ENCODE peak calls at places on chromosomes 7 and 10, in five cellular contexts. A is WTC11; U is stimulated activated CD4-positive, alpha-beta T cell treated with anti-CD3 and anti-CD28 coated beads, Interleukin-15, amount 100 ng/mL, for 48 hours; V is mesenteric fat pad; Q is endothelial cell. I is an unnamed sample.

GRCh38 chr7:105826143-105826542 is 50.3 kb downstream of the ATXN7L1 start:
- DNase-seq in A (no peak), Q (no peak), V (no peak), U (no peak), I (no peak)

GRCh38 chr10:68346774-68347173 is 14.0 kb upstream of the PBLD start:
- DNase-seq in U (no peak), V (no peak), A (no peak), Q (no peak), I (no peak)

GRCh38 chr7:5679741-5680473 is 101.6 kb downstream of the RNF216 start:
- DNase-seq in U (no peak), A (no peak), Q (no peak), V (no peak), I (peak)

GRCh38 chr7:117127585-117128168 is 174.4 kb downstream of the ST7 start:
- DNase-seq in A (peak), V (no peak), Q (peak), U (peak), I (peak)

GRCh38 chr10:47044741-47045140 is 133.5 kb downstream of the PTPN20 start:
- DNase-seq in V (peak), A (no peak), Q (no peak), U (no peak), I (no peak)

GRCh38 chr7:91557789-91558396 is 293.7 kb downstream of the FZD1 start:
- DNase-seq in V (no peak), A (no peak), U (no peak), Q (no peak), I (no peak)

GRCh38 chr10:6624392-6624791 is 44.3 kb upstream of the PRKCQ start:
- DNase-seq in A (no peak), Q (no peak), V (no peak), U (no peak), I (no peak)

GRCh38 chr7:14424675-14425074 is 435.2 kb upstream of the ETV1 start:
- DNase-seq in A (no peak), Q (no peak), V (no peak), U (no peak), I (no peak)

GRCh38 chr7:117284692-117285091 is 38.2 kb downstream of the WNT2 start:
- DNase-seq in U (no peak), Q (no peak), V (no peak), A (no peak), I (no peak)

GRCh38 chr10:33263453-33263852 is 71.0 kb downstream of the NRP1 start:
- DNase-seq in U (no peak), Q (no peak), A (no peak), V (no peak), I (no peak)

GRCh38 chr10:97117372-97117771 is 68.4 kb downstream of the SLIT1 start:
- DNase-seq in A (no peak), V (no peak), Q (no peak), U (no peak), I (no peak)

GRCh38 chr10:11782793-11783557 is 40.2 kb upstream of the PROSER2 start:
- DNase-seq in V (no peak), Q (peak), U (no peak), A (no peak), I (peak)

GRCh38 chr7:4048336-4048735 is 633.8 kb upstream of the FOXK1 start:
- DNase-seq in V (no peak), U (no peak), Q (no peak), A (no peak), I (no peak)

GRCh38 chr7:106480616-106481031 is 180.3 kb downstream of the CCDC71L start:
- DNase-seq in Q (no peak), A (no peak), U (no peak), V (no peak), I (no peak)

GRCh38 chr10:85124592-85124991 is 796.2 kb downstream of the CCSER2 start:
- DNase-seq in A (no peak), U (no peak), Q (no peak), V (no peak), I (peak)

GRCh38 chr7:47677664-47678063 is 95.8 kb upstream of the TNS3 start:
- DNase-seq in V (no peak), U (no peak), Q (no peak), A (no peak), I (no peak)

GRCh38 chr10:30747633-30748032 is 118.1 kb upstream of the LYZL2 start:
- DNase-seq in A (no peak), U (peak), V (no peak), Q (no peak), I (no peak)

GRCh38 chr7:22430457-22430856 is 69.5 kb downstream of the STEAP1B start:
- DNase-seq in U (no peak), A (no peak), Q (no peak), V (no peak), I (no peak)

GRCh38 chr10:102935939-102936605 is 18.0 kb downstream of the CNNM2 start:
- DNase-seq in A (no peak), U (no peak), V (no peak), Q (no peak), I (no peak)

GRCh38 chr10:127044191-127044590 is 139.0 kb downstream of the DOCK1 start:
- DNase-seq in U (no peak), V (no peak), A (no peak), Q (no peak), I (no peak)

GRCh38 chr7:42677751-42678231 is 234.1 kb downstream of the C7orf25 start:
- DNase-seq in U (no peak), V (no peak), A (no peak), Q (no peak), I (no peak)

GRCh38 chr10:58063854-58064480 is 203.7 kb downstream of the IPMK start:
- DNase-seq in A (no peak), V (no peak), Q (no peak), U (no peak), I (no peak)

GRCh38 chr7:87004956-87005355 is 54.5 kb downstream of the ELAPOR2 start:
- DNase-seq in V (no peak), A (no peak), Q (no peak), U (no peak), I (no peak)

GRCh38 chr7:138864667-138865066 is 66.7 kb upstream of the ATP6V0A4 start:
- DNase-seq in A (no peak), U (no peak), V (no peak), Q (no peak), I (no peak)

GRCh38 chr10:35079763-35080162 is 10.4 kb downstream of the CUL2 start:
- DNase-seq in A (no peak), V (no peak), Q (no peak), U (no peak), I (no peak)

GRCh38 chr7:34073676-34074075 is 168.3 kb downstream of the BMPER start:
- DNase-seq in V (no peak), Q (no peak), A (no peak), U (no peak), I (no peak)

GRCh38 chr7:39741942-39742623 is 118.7 kb downstream of the RALA start:
- DNase-seq in Q (peak), A (peak), V (no peak), U (peak), I (no peak)

GRCh38 chr10:75395171-75395954 is 6.2 kb downstream of the ZNF503 start:
- DNase-seq in Q (peak), U (no peak), V (no peak), A (peak), I (peak)

GRCh38 chr10:69446650-69447151 is 4.6 kb upstream of the TSPAN15 start:
- DNase-seq in U (no peak), V (no peak), A (no peak), Q (no peak), I (no peak)

GRCh38 chr7:79339208-79339925 is 114.1 kb downstream of the MAGI2 start:
- DNase-seq in U (no peak), Q (no peak), V (no peak), A (no peak), I (no peak)

GRCh38 chr7:107258737-107259136 is 89.9 kb downstream of the HBP1 start:
- DNase-seq in V (no peak), U (no peak), Q (no peak), A (no peak), I (no peak)

GRCh38 chr10:110569120-110569519 is 1.6 kb downstream of the SMC3 start:
- DNase-seq in A (no peak), Q (no peak), U (no peak), V (no peak), I (no peak)

GRCh38 chr10:95567903-95568630 is 6.9 kb upstream of the SORBS1 start:
- DNase-seq in A (no peak), U (no peak), Q (no peak), V (no peak), I (no peak)

GRCh38 chr7:54546081-54546985 is 4.2 kb downstream of the VSTM2A start:
- DNase-seq in V (no peak), U (no peak), A (peak), Q (peak), I (no peak)

I was measured in midbrain.